ENCODE peak calls at places on chromosomes 11 and 22, in nine cellular contexts. C, W, P, Y, J, N, E, S and T are unnamed samples.
A peak's percentile ranks its signal among the peaks of the same experiment; 100 is the strongest.

GRCh38 chr11:104410336-104410735 is 246.4 kb upstream of the PDGFD start:
- DNase-seq in N (no peak), C (no peak), J (no peak), S (no peak), E (no peak), Y (no peak), P (no peak), W (no peak), T (no peak)

GRCh38 chr11:35932641-35933571 is 11.0 kb upstream of the LDLRAD3 start:
- DNase-seq in J (no peak), N (no peak), W (no peak), C (no peak), S (no peak), E (no peak), Y (no peak), P (no peak), T (no peak)

GRCh38 chr11:100918551-100919500 is 210.8 kb downstream of the PGR start:
- DNase-seq in W (no peak), C (no peak), N (peak; percentile 22), S (no peak), Y (no peak), P (no peak), E (no peak), J (no peak), T (peak; percentile 54)

GRCh38 chr11:96134622-96135021 is 208.4 kb downstream of the MAML2 start:
- DNase-seq in C (no peak), E (peak; percentile 64), Y (no peak), S (no peak), W (no peak), J (no peak), N (no peak), P (no peak), T (peak; percentile 51)

GRCh38 chr11:117328414-117329010 is 858 bp downstream of the CEP164 start:
- DNase-seq in N (no peak), W (peak; percentile 66), Y (no peak), C (no peak), S (peak; percentile 33), J (peak; percentile 19), E (peak; percentile 67), P (no peak), T (peak; percentile 67)

GRCh38 chr11:111729441-111729840 is 36.7 kb downstream of the PPP2R1B start:
- DNase-seq in S (no peak), Y (no peak), P (no peak), J (no peak), N (no peak), W (no peak), E (peak; percentile 78), C (no peak), T (no peak)

GRCh38 chr11:110960167-110960566 is 247.9 kb upstream of the ARHGAP20 start:
- DNase-seq in N (no peak), J (no peak), S (no peak), E (no peak), C (no peak), P (no peak), W (no peak), Y (no peak), T (no peak)

GRCh38 chr22:49243335-49243734 is 584.3 kb downstream of the BRD1 start:
- DNase-seq in Y (no peak), E (no peak), P (no peak), S (no peak), C (no peak), W (no peak), N (no peak), J (no peak), T (no peak)

GRCh38 chr11:1353383-1354124 is 36.2 kb upstream of the BRSK2 start:
- DNase-seq in P (no peak), C (no peak), E (no peak), Y (no peak), S (no peak), N (no peak), W (no peak), J (no peak), T (no peak)

GRCh38 chr22:23073506-23074229 is 3.3 kb downstream of the GNAZ start:
- DNase-seq in P (no peak), Y (no peak), W (no peak), J (no peak), N (no peak), S (no peak), E (no peak), C (no peak), T (no peak)

GRCh38 chr11:69923641-69924307 is 104.6 kb upstream of the FGF3 start:
- DNase-seq in J (no peak), P (no peak), N (no peak), S (no peak), Y (no peak), C (no peak), E (no peak), W (no peak), T (no peak)

GRCh38 chr11:123451183-123451907 is 21.3 kb downstream of the GRAMD1B start:
- DNase-seq in C (no peak), N (no peak), P (no peak), W (no peak), E (no peak), Y (no peak), J (no peak), S (no peak), T (no peak)

GRCh38 chr11:59918987-59919589 is 19.1 kb upstream of the OOSP1 start:
- DNase-seq in P (no peak), C (no peak), S (no peak), E (peak; percentile 72), N (no peak), Y (peak; percentile 14), W (no peak), J (peak; percentile 34), T (peak; percentile 38)

GRCh38 chr11:95977534-95978174 is 53.7 kb upstream of the MTMR2 start:
- DNase-seq in J (no peak), P (no peak), Y (no peak), N (no peak), E (peak; percentile 78), W (no peak), C (no peak), S (no peak), T (peak; percentile 46)

GRCh38 chr11:19241260-19242183 is 777 bp upstream of the E2F8 start:
- DNase-seq in J (peak; percentile 68), N (no peak), S (no peak), W (no peak), E (peak; percentile 8), C (no peak), P (no peak), Y (peak; percentile 44), T (no peak)

GRCh38 chr11:65489061-65489705 is 9.7 kb upstream of the MALAT1 start:
- DNase-seq in C (no peak), W (no peak), N (no peak), P (no peak), E (peak; percentile 53), S (peak; percentile 43), Y (no peak), J (no peak), T (peak; percentile 98)

GRCh38 chr22:44494497-44494896 is 3.5 kb downstream of the RTL6 start:
- DNase-seq in E (no peak), W (no peak), P (no peak), N (no peak), S (no peak), Y (no peak), C (no peak), J (no peak), T (no peak)

GRCh38 chr11:1770528-1770927 is 6.8 kb upstream of the CTSD start:
- DNase-seq in Y (no peak), P (no peak), N (no peak), J (no peak), C (no peak), S (no peak), E (no peak), W (no peak), T (no peak)

GRCh38 chr22:43482310-43482625 is 70.5 kb downstream of the MPPED1 start:
- DNase-seq in P (no peak), J (no peak), C (no peak), S (no peak), E (no peak), Y (no peak), N (no peak), W (no peak), T (no peak)

GRCh38 chr11:30774451-30774850 is 188.3 kb upstream of the MPPED2 start:
- DNase-seq in N (no peak), E (no peak), Y (peak; percentile 34), P (no peak), C (no peak), W (no peak), J (no peak), S (no peak), T (no peak)

GRCh38 chr22:23565288-23565941 is 14.7 kb downstream of the IGLL1 start:
- DNase-seq in N (no peak), S (no peak), W (no peak), J (peak; percentile 6), C (no peak), Y (peak; percentile 31), P (no peak), E (no peak), T (no peak)

GRCh38 chr11:62652156-62653006 is 721 bp downstream of the INTS5 start:
- DNase-seq in Y (no peak), N (no peak), S (no peak), P (no peak), E (no peak), C (no peak), J (no peak), W (no peak), T (no peak)